ENCODE peak calls at places on chromosome 18, in eight cellular contexts. X is activated CD8-positive, alpha-beta T cell treated with anti-CD3 and anti-CD28 coated beads for 36 hours; A is CD4-positive, CD25-positive, alpha-beta regulatory T cell; L is central memory CD8-positive, alpha-beta T cell; R is naive thymus-derived CD8-positive, alpha-beta T cell; G is stimulated activated naive B cell treated with anti-CD40 and anti-IgM and Interleukin-4, amounts not matched to agents 10 μg/mL and 1 μg/mL and 100 μg/mL, for 72 hours; S is activated T-helper 17 cell treated with anti-CD3 and anti-CD28 coated beads, Interleukin-2, amount 50 U/mL, for 72 hours; Y is pancreas. T is an unnamed sample.
A peak's percentile ranks its signal among the peaks of the same experiment; 100 is the strongest.

GRCh38 chr18:68713131-68713530 is 1.8 kb downstream of the TMX3 start:
- ATAC-seq in G (no peak), R (no peak), X (no peak), A (no peak), L (no peak), Y (no peak), S (no peak), T (no peak)

GRCh38 chr18:74868461-74868860 is 270.8 kb downstream of the ZNF407 start:
- ATAC-seq in X (no peak), G (no peak), L (no peak), A (no peak), S (no peak), R (no peak), Y (no peak), T (no peak)

GRCh38 chr18:9913151-9913525 is 678 bp upstream of the VAPA start:
- ATAC-seq in Y (no peak), G (no peak), S (no peak), X (no peak), L (no peak), R (no peak), A (no peak), T (no peak)

GRCh38 chr18:35155403-35156117 is 85.3 kb upstream of the ZNF397 start:
- ATAC-seq in L (no peak), R (no peak), G (no peak), S (no peak), A (no peak), X (no peak), Y (peak; percentile 98), T (no peak)

GRCh38 chr18:34729264-34729663 is 19.2 kb downstream of the DTNA start:
- ATAC-seq in Y (peak; percentile 89), S (no peak), X (peak; percentile 20), R (no peak), A (no peak), G (peak; percentile 55), L (no peak), T (no peak)

GRCh38 chr18:12336251-12336650 is 28.2 kb downstream of the TUBB6 start:
- ATAC-seq in L (no peak), Y (peak; percentile 41), A (no peak), G (no peak), S (no peak), R (no peak), X (no peak), T (no peak)

GRCh38 chr18:63241317-63241712 is 78.3 kb downstream of the BCL2 start:
- ATAC-seq in R (no peak), A (no peak), L (no peak), G (no peak), S (no peak), X (no peak), Y (no peak), T (no peak)

GRCh38 chr18:47235096-47235495 is 16.4 kb downstream of the SKOR2 start:
- ATAC-seq in R (no peak), X (no peak), S (no peak), Y (no peak), G (no peak), L (no peak), A (no peak), T (no peak)

GRCh38 chr18:3313685-3314084 is 51.8 kb downstream of the MYL12B start:
- ATAC-seq in R (no peak), S (no peak), G (no peak), A (no peak), Y (no peak), X (no peak), L (no peak), T (no peak)

GRCh38 chr18:46356278-46357033 is 252.3 kb downstream of the HAUS1 start:
- ATAC-seq in R (no peak), A (no peak), X (no peak), Y (no peak), G (no peak), S (no peak), L (no peak), T (no peak)

GRCh38 chr18:79336556-79337142 is 59.1 kb upstream of the NFATC1 start:
- ATAC-seq in R (no peak), G (no peak), A (no peak), S (no peak), Y (no peak), X (no peak), L (no peak), T (no peak)

GRCh38 chr18:55353391-55353790 is 234.6 kb downstream of the TCF4 start:
- ATAC-seq in L (no peak), S (no peak), A (no peak), Y (no peak), R (no peak), X (no peak), G (no peak), T (no peak)

GRCh38 chr18:29226201-29226600 is 1049.3 kb upstream of the CDH2 start:
- ATAC-seq in Y (no peak), G (no peak), X (no peak), S (no peak), R (no peak), A (no peak), L (no peak), T (no peak)

GRCh38 chr18:46435031-46435430 is 222.0 kb downstream of the LOXHD1 start:
- ATAC-seq in A (no peak), L (no peak), Y (no peak), G (no peak), X (no peak), S (no peak), R (no peak), T (no peak)

GRCh38 chr18:79258447-79258846 is 137.3 kb upstream of the NFATC1 start:
- ATAC-seq in R (no peak), S (no peak), Y (no peak), X (no peak), G (peak; percentile 44), A (no peak), L (no peak), T (no peak)

GRCh38 chr18:10140928-10141327 is 227.1 kb downstream of the VAPA start:
- ATAC-seq in G (no peak), R (no peak), X (no peak), S (no peak), Y (peak; percentile 92), A (no peak), L (no peak), T (no peak)

GRCh38 chr18:73663581-73663980 is 484.1 kb downstream of the FBXO15 start:
- ATAC-seq in G (no peak), Y (no peak), A (no peak), L (no peak), X (no peak), R (no peak), S (no peak), T (no peak)

GRCh38 chr18:6982398-6982797 is 135.2 kb downstream of the LAMA1 start:
- ATAC-seq in A (no peak), S (no peak), G (no peak), L (no peak), R (no peak), Y (no peak), X (no peak), T (no peak)

GRCh38 chr18:10560457-10561045 is 34.7 kb downstream of the NAPG start:
- ATAC-seq in X (peak; percentile 66), G (peak; percentile 81), L (peak; percentile 66), R (peak; percentile 68), Y (peak; percentile 89), S (peak; percentile 50), A (peak; percentile 35), T (peak; percentile 77)

GRCh38 chr18:74806700-74807416 is 209.2 kb downstream of the ZNF407 start:
- ATAC-seq in R (no peak), A (peak; percentile 34), G (peak; percentile 99), L (no peak), X (peak; percentile 87), S (peak; percentile 96), Y (peak; percentile 61), T (peak; percentile 75)

GRCh38 chr18:76977108-76977621 is 154.8 kb downstream of the ZNF236 start:
- ATAC-seq in A (no peak), S (no peak), X (no peak), L (no peak), Y (peak; percentile 80), R (no peak), G (no peak), T (no peak)

GRCh38 chr18:62289047-62289446 is 36.1 kb upstream of the TNFRSF11A start:
- ATAC-seq in R (no peak), Y (no peak), A (no peak), X (peak; percentile 64), L (no peak), G (peak; percentile 82), S (peak; percentile 95), T (no peak)

GRCh38 chr18:58051765-58052460 is 7.9 kb downstream of the NEDD4L start:
- ATAC-seq in R (peak; percentile 62), Y (peak; percentile 78), X (no peak), G (peak; percentile 60), L (no peak), A (peak; percentile 39), S (no peak), T (no peak)

GRCh38 chr18:2985628-2986027 is 27.3 kb downstream of the LPIN2 start:
- ATAC-seq in A (peak; percentile 76), Y (peak; percentile 77), R (peak; percentile 66), G (peak; percentile 50), S (peak; percentile 30), L (peak; percentile 55), X (peak; percentile 53), T (no peak)

GRCh38 chr18:67068608-67069007 is 447.9 kb downstream of the DSEL start:
- ATAC-seq in X (no peak), S (no peak), Y (no peak), R (no peak), A (no peak), L (no peak), G (no peak), T (no peak)

GRCh38 chr18:34709631-34710429 is at the start of gene DTNA:
- ATAC-seq in A (no peak), S (no peak), R (no peak), L (no peak), G (no peak), X (no peak), Y (peak; percentile 56), T (peak; percentile 48)

GRCh38 chr18:45738660-45739059 is 14.7 kb downstream of the SLC14A1 start:
- ATAC-seq in G (no peak), L (no peak), S (no peak), A (no peak), X (no peak), Y (no peak), R (no peak), T (no peak)

GRCh38 chr18:44758821-44759624 is 78.3 kb downstream of the SETBP1 start:
- ATAC-seq in A (peak; percentile 73), Y (no peak), G (peak; percentile 86), L (peak; percentile 69), S (peak; percentile 91), X (peak; percentile 91), R (peak; percentile 42), T (no peak)

GRCh38 chr18:63588869-63589268 is 1.7 kb downstream of the SERPINB13 start:
- ATAC-seq in Y (no peak), X (no peak), L (no peak), R (no peak), G (no peak), A (no peak), S (no peak), T (no peak)

GRCh38 chr18:78610646-78611045 is 369.0 kb upstream of the SALL3 start:
- ATAC-seq in Y (no peak), R (no peak), A (no peak), G (no peak), X (no peak), L (no peak), S (no peak), T (no peak)

GRCh38 chr18:76972838-76973237 is 150.5 kb downstream of the ZNF236 start:
- ATAC-seq in R (no peak), G (no peak), X (no peak), S (no peak), L (no peak), Y (no peak), A (no peak), T (no peak)

GRCh38 chr18:59353079-59353680 is 5.9 kb downstream of the LMAN1 start:
- ATAC-seq in L (no peak), R (no peak), S (no peak), A (no peak), X (no peak), Y (no peak), G (no peak), T (no peak)

GRCh38 chr18:63297678-63298392 is 21.7 kb downstream of the BCL2 start:
- ATAC-seq in G (no peak), S (no peak), A (no peak), R (no peak), L (no peak), X (no peak), Y (no peak), T (peak; percentile 49)